ENCODE peak calls at places on chromosomes 6 and 20, in eight cellular contexts. K, D, R, S, V, N, C and W are unnamed samples.

GRCh38 chr6:21895591-21895990 is 302.0 kb downstream of the SOX4 start:
- DNase-seq in K (peak), V (no peak), R (no peak), N (no peak), C (no peak), D (no peak), S (no peak), W (no peak)

GRCh38 chr20:17594443-17594842 is 24.6 kb downstream of the DSTN start:
- DNase-seq in R (no peak), C (no peak), K (peak), V (peak), N (no peak), S (no peak), D (no peak), W (no peak)

GRCh38 chr6:155419161-155419560 is 36.5 kb downstream of the NOX3 start:
- DNase-seq in V (peak), D (no peak), S (peak), N (no peak), C (no peak), K (peak), R (no peak), W (no peak)

GRCh38 chr20:36277546-36277945 is 28.6 kb upstream of the DLGAP4 start:
- DNase-seq in D (no peak), K (no peak), S (no peak), R (no peak), V (no peak), N (no peak), C (no peak), W (no peak)

GRCh38 chr6:154386848-154387717 is 30.5 kb upstream of the IPCEF1 start:
- DNase-seq in V (peak), N (no peak), R (peak), D (no peak), S (peak), K (peak), C (peak), W (no peak)

GRCh38 chr20:37384683-37385174 is 38.8 kb downstream of the SRC start:
- DNase-seq in C (no peak), N (peak), V (peak), S (peak), R (peak), D (peak), K (peak), W (peak)

GRCh38 chr20:19460386-19460785 is 247.9 kb downstream of the SLC24A3 start:
- DNase-seq in C (no peak), D (no peak), V (peak), K (peak), R (peak), N (no peak), S (peak), W (no peak)

GRCh38 chr20:47258745-47259695 is 97.5 kb downstream of the ZMYND8 start:
- DNase-seq in C (no peak), R (peak), D (peak), N (no peak), K (peak), S (no peak), V (peak), W (no peak)

GRCh38 chr6:110214338-110214737 is 34.1 kb downstream of the CDC40 start:
- DNase-seq in N (no peak), K (no peak), V (no peak), S (no peak), C (no peak), D (no peak), R (no peak), W (no peak)

GRCh38 chr6:123629234-123629941 is 7.4 kb downstream of the TRDN start:
- DNase-seq in S (no peak), N (no peak), V (no peak), K (no peak), C (no peak), R (no peak), D (no peak), W (no peak)

GRCh38 chr20:33178726-33179125 is 10.8 kb downstream of the BPIFA2 start:
- DNase-seq in K (no peak), S (no peak), N (peak), C (no peak), V (no peak), D (no peak), R (no peak), W (no peak)

GRCh38 chr20:17934141-17934862 is 34.3 kb downstream of the SNX5 start:
- DNase-seq in D (no peak), N (peak), C (no peak), K (no peak), R (no peak), V (no peak), S (no peak), W (no peak)

GRCh38 chr20:50519036-50519780 is 9.0 kb downstream of the PTPN1 start:
- DNase-seq in R (no peak), D (no peak), C (no peak), S (no peak), V (no peak), N (no peak), K (no peak), W (no peak)

GRCh38 chr6:42010185-42010872 is 40.0 kb upstream of the TAF8 start:
- DNase-seq in S (no peak), V (no peak), R (no peak), D (peak), N (peak), C (no peak), K (no peak), W (no peak)
- TF ChIP-seq CTCF in S (no peak), V (no peak), R (no peak), D (no peak), N (no peak), C (no peak), K (no peak), W (no peak)

GRCh38 chr20:63272105-63273078 is at the start of gene ARFGAP1:
- DNase-seq in R (peak), C (peak), N (peak), D (peak), K (peak), V (peak), S (peak), W (peak)
- TF ChIP-seq CTCF in R (no peak), C (no peak), N (no peak), D (no peak), K (no peak), V (peak), S (no peak), W (no peak)

GRCh38 chr6:152338335-152339125 is 298.6 kb downstream of the SYNE1 start:
- DNase-seq in D (peak), K (peak), N (peak), R (peak), C (no peak), S (peak), V (peak), W (peak)
- TF ChIP-seq CTCF in D (peak), K (peak), N (peak), R (peak), C (peak), S (peak), V (peak), W (peak)

GRCh38 chr20:8390500-8390899 is 258.4 kb downstream of the PLCB1 start:
- DNase-seq in D (no peak), K (no peak), N (no peak), V (no peak), C (no peak), S (no peak), R (no peak), W (no peak)

GRCh38 chr20:8398289-8399051 is 266.4 kb downstream of the PLCB1 start:
- DNase-seq in N (no peak), S (no peak), K (no peak), C (no peak), V (no peak), R (no peak), D (no peak), W (no peak)

GRCh38 chr20:8393356-8393755 is 261.3 kb downstream of the PLCB1 start:
- DNase-seq in D (no peak), R (no peak), C (no peak), K (no peak), V (no peak), S (no peak), N (no peak), W (no peak)

GRCh38 chr20:8389381-8390368 is 257.6 kb downstream of the PLCB1 start:
- DNase-seq in C (peak), D (no peak), R (peak), K (peak), V (peak), N (no peak), S (peak), W (no peak)

DNA sequence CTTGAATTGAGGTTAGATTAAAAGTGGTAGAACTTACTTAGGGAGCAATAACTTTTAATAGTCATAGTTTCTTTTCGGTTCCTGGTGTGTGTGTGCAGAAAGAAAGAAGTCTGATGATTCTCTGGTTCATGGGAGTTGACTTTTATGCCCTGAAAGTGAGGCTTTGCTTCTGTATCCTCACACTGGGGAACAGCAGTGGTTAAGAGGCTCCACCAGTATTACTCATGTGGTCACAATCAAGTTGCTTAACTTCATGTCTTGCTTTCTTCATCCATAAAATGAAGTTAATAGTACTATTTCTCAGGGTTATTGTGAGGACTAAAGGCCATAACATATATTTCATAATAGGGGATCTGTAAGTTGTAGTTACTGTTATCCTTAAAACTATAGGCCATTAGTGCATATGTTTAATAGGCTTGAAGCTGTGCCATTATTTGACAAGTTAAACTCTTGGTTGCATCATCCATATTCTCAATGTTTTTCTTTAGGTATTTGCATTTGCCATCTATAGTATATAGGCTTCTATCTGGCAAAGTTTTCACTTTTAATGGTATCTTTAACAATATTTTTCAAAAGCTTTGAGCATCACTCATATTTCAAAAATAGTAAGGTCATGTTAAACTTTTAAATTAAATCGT is 262.4 kb downstream of the PLCB1 start:
- DNase-seq in R (peak), V (peak), K (peak), C (peak), S (peak), N (no peak), D (no peak), W (no peak)
- TF ChIP-seq CTCF in R (no peak), V (no peak), K (no peak), C (no peak), S (no peak), N (no peak), D (no peak), W (no peak)